ENCODE peak calls at places on chromosomes 7 and 10, in ten cellular contexts. V, M, R, N, S, Q, T, B, I and X are unnamed samples.

GRCh38 chr10:43254881-43255643 is 11.8 kb downstream of the RASGEF1A start:
- DNase-seq in V (no peak), M (no peak), R (no peak), N (no peak), S (no peak), Q (no peak), T (no peak), B (no peak), I (no peak), X (no peak)

GRCh38 chr10:18254086-18254485 is 113.9 kb downstream of the CACNB2 start:
- DNase-seq in V (no peak), M (peak; percentile 44), R (no peak), N (no peak), S (no peak), Q (no peak), T (no peak), B (no peak), I (no peak), X (no peak)

GRCh38 chr7:84144480-84144879 is 50.1 kb downstream of the SEMA3A start:
- DNase-seq in V (no peak), M (no peak), R (no peak), N (no peak), S (no peak), Q (no peak), T (no peak), B (no peak), I (no peak), X (no peak)

GRCh38 chr7:7672545-7673239 is 32.1 kb downstream of the UMAD1 start:
- DNase-seq in V (peak; percentile 44), M (no peak), R (no peak), N (peak; percentile 26), S (no peak), Q (no peak), T (no peak), B (no peak), I (no peak), X (no peak)

GRCh38 chr7:77242068-77242467 is 42.4 kb upstream of the FGL2 start:
- DNase-seq in V (no peak), M (no peak), R (no peak), N (no peak), S (no peak), Q (no peak), T (no peak), B (no peak), I (no peak), X (no peak)

GRCh38 chr10:43062402-43063160 is 14.3 kb upstream of the RET start:
- DNase-seq in V (no peak), M (no peak), R (no peak), N (no peak), S (no peak), Q (no peak), T (no peak), B (no peak), I (no peak), X (no peak)

GRCh38 chr7:22043367-22043766 is 97.7 kb upstream of the CDCA7L start:
- DNase-seq in V (no peak), M (no peak), R (no peak), N (no peak), S (no peak), Q (no peak), T (no peak), B (no peak), I (no peak), X (no peak)

GRCh38 chr10:52283174-52283573 is 30.9 kb upstream of the DKK1 start:
- DNase-seq in V (no peak), M (no peak), R (no peak), N (no peak), S (peak; percentile 68), Q (no peak), T (no peak), B (no peak), I (no peak), X (no peak)

GRCh38 chr7:117458977-117459583 is 20.7 kb upstream of the CFTR start:
- DNase-seq in V (no peak), M (peak; percentile 83), R (no peak), N (no peak), S (peak; percentile 71), Q (no peak), T (no peak), B (no peak), I (no peak), X (no peak)

GRCh38 chr7:141511370-141512335 is 39.6 kb upstream of the AGK start:
- DNase-seq in V (peak; percentile 21), M (no peak), R (no peak), N (peak; percentile 14), S (no peak), Q (peak; percentile 11), T (no peak), B (peak; percentile 56), I (no peak), X (no peak)

GRCh38 chr7:26993816-26994810 is 101.7 kb downstream of the HOXA1 start:
- DNase-seq in V (no peak), M (no peak), R (no peak), N (no peak), S (no peak), Q (peak; percentile 21), T (no peak), B (no peak), I (no peak), X (no peak)